ENCODE peak calls at places on chromosomes 11 and 22, in seven cellular contexts. B, K, V, Q, J, I and P are unnamed samples.

GRCh38 chr11:15539645-15540044 is 424.9 kb downstream of the INSC start:
- DNase-seq in Q (peak), J (no peak), V (no peak), K (no peak), I (no peak), B (peak), P (no peak)

GRCh38 chr22:25853501-25853900 is 111.5 kb downstream of the MYO18B start:
- DNase-seq in J (no peak), Q (no peak), B (peak), K (no peak), V (no peak), I (no peak), P (no peak)

GRCh38 chr11:85170184-85170583 is 457.0 kb downstream of the DLG2 start:
- DNase-seq in B (no peak), Q (peak), J (peak), I (peak), K (peak), V (no peak), P (peak)

GRCh38 chr22:42437488-42438292 is 5.5 kb upstream of the NFAM1 start:
- DNase-seq in Q (peak), I (peak), V (peak), K (peak), J (no peak), B (peak), P (peak)

GRCh38 chr22:27259390-27259789 is 542.2 kb downstream of the MN1 start:
- DNase-seq in V (no peak), J (no peak), K (no peak), I (no peak), B (no peak), Q (no peak), P (no peak)

GRCh38 chr11:104609297-104609696 is 289.0 kb downstream of the CASP12 start:
- DNase-seq in B (peak), V (no peak), Q (peak), K (peak), J (peak), I (peak), P (peak)

GRCh38 chr22:28670691-28671261 is 8.9 kb downstream of the TTC28 start:
- DNase-seq in K (no peak), B (no peak), Q (no peak), J (no peak), V (no peak), I (no peak), P (peak)

GRCh38 chr11:85718126-85718943 is 32.3 kb upstream of the CCDC89 start:
- DNase-seq in Q (no peak), K (no peak), V (no peak), J (no peak), I (peak), B (no peak), P (peak)

GRCh38 chr22:42296381-42296853 is 26.0 kb upstream of the TCF20 start:
- DNase-seq in B (no peak), J (no peak), I (no peak), Q (peak), K (no peak), V (no peak), P (no peak)

GRCh38 chr11:86569109-86569508 is 103.3 kb downstream of the ME3 start:
- DNase-seq in I (no peak), Q (no peak), V (no peak), J (no peak), K (no peak), B (no peak), P (no peak)

GRCh38 chr11:40360206-40360798 is 1099.2 kb downstream of the LRRC4C start:
- DNase-seq in I (no peak), B (no peak), J (no peak), V (no peak), K (no peak), Q (no peak), P (no peak)

GRCh38 chr11:75578977-75579376 is 16.9 kb downstream of the SERPINH1 start:
- DNase-seq in K (no peak), I (no peak), B (no peak), J (no peak), V (no peak), Q (no peak), P (no peak)

GRCh38 chr11:35927730-35928129 is 16.1 kb upstream of the LDLRAD3 start:
- DNase-seq in B (no peak), I (no peak), J (no peak), Q (no peak), K (peak), V (peak), P (peak)

GRCh38 chr11:126444072-126444471 is 88.6 kb downstream of the ST3GAL4 start:
- DNase-seq in J (no peak), B (no peak), Q (no peak), V (no peak), K (no peak), I (no peak), P (no peak)

GRCh38 chr11:9219572-9219971 is 45.6 kb downstream of the DENND5A start:
- DNase-seq in K (peak), J (no peak), V (no peak), Q (no peak), I (peak), B (no peak), P (peak)

GRCh38 chr22:45903355-45904149 is 73.4 kb downstream of the WNT7B start:
- DNase-seq in Q (no peak), I (peak), V (no peak), K (peak), J (no peak), B (no peak), P (peak)

GRCh38 chr11:119371778-119372182 is 9.7 kb downstream of the USP2 start:
- DNase-seq in B (no peak), V (no peak), K (no peak), J (no peak), I (no peak), Q (no peak), P (no peak)

GRCh38 chr22:38313384-38313955 is 3.8 kb downstream of the CSNK1E start:
- DNase-seq in J (no peak), Q (no peak), K (peak), I (peak), B (peak), V (peak), P (peak)

DNA sequence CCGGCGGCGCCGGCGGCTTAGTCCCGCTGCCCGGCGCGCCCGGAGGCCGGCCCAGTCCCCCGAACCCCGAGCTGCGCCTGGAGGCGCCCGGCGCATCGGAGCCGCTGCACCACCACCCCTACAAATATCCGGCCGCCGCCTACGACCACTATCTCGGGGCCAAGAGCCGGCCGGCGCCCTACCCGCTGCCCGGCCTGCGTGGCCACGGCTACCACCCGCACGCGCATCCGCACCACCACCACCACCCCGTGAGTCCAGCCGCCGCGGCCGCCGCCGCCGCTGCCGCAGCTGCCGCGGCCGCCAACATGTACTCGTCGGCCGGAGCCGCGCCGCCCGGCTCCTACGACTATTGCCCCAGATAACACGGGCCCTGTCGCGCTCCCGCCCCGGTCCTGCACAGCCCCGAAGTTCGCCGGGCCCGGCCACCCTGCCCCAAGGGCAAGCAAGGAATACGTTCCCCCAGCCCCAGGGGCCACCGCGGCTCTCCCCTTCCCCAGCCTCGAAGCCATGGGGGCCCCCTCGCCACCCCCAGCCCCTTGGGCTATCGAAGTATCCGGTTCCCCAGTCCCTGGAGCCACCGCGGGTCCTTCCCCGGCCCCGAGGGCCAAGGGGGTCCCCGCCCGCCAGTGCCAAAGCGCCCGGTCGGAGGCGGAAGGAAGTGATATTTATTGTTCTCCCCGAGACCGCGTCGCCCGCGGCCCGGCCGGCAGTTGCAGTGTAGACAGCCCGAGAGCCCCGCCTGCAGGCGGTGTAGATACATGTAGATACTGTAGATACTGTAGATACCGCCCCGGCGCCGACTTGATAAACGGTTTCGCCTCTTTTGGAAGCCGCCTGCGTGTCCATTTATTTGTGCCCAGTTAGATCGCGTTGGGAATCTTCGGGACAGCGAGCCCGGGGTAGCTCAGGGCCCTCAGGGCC is 6.2 kb downstream of the TBX1 start:
- DNase-seq in K (peak), J (no peak), B (peak), Q (peak), I (no peak), V (no peak), P (no peak)
- TF ChIP-seq CTCF in K (peak), J (peak), B (peak), Q (peak), I (peak), V (no peak), P (no peak)

DNA sequence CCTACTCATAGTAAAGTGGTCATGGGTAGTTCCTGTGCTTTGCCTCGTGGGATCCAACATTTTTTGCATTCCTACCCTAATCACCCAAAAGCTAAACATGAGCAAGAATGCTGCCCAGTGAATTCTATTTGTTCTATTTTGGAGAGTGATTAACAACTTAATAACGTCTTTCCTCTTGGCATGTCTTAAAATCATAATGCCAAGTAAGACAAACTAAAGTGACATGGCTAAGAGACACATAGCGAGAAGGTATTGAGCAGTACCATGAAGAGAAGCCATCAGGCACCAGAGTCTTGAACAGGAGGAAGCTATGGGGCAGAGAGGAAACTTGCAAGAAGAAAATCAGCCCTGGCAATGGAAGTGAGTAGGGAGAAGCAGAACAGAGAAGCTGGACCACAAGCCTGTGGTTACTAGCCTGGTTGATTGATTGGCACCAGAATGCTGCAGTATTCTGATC is 32.0 kb downstream of the EXPH5 start:
- DNase-seq in Q (no peak), I (peak), B (no peak), J (no peak), V (no peak), K (peak), P (no peak)
- H3K4me3 ChIP-seq in Q (no peak), I (no peak), B (no peak), J (no peak), V (no peak), K (no peak), P (no peak)

GRCh38 chr11:112345708-112346107 is 85.0 kb upstream of the PLET1 start:
- DNase-seq in B (no peak), I (no peak), V (no peak), J (no peak), Q (peak), K (peak), P (no peak)
- TF ChIP-seq CTCF in B (no peak), I (no peak), V (no peak), J (peak), Q (peak), K (peak), P (no peak)

GRCh38 chr11:62921201-62921572 is at the start of gene CHRM1:
- DNase-seq in B (no peak), K (no peak), Q (no peak), J (no peak), V (no peak), I (no peak), P (no peak)

GRCh38 chr11:62918531-62918930 is 2.6 kb downstream of the CHRM1 start:
- DNase-seq in K (no peak), J (no peak), B (no peak), Q (no peak), I (no peak), V (no peak), P (no peak)

GRCh38 chr11:62919476-62919875 is 1.7 kb downstream of the CHRM1 start:
- DNase-seq in I (no peak), Q (no peak), K (no peak), B (no peak), J (no peak), V (no peak), P (no peak)

GRCh38 chr11:62921573-62922188 is 518 bp upstream of the CHRM1 start:
- DNase-seq in B (no peak), K (no peak), V (no peak), I (no peak), Q (no peak), J (no peak), P (peak)

GRCh38 chr11:62919898-62920640 is 1.1 kb downstream of the CHRM1 start:
- DNase-seq in V (no peak), J (no peak), K (no peak), I (no peak), B (no peak), Q (no peak), P (no peak)
- H3K4me3 ChIP-seq in V (peak), J (no peak), K (no peak), I (no peak), B (no peak), Q (no peak), P (no peak)